ENCODE peak calls at places on chromosome X, in ten cellular contexts. T is K562, X is tibial artery, A is GM12865, D is GM12878, W is fibroblast of mammary gland, M is A549, G is left lung, K is ovary, N is left ventricle myocardium inferior. Z is an unnamed sample.

GRCh38 chrX:137573356-137574101 is 7.6 kb downstream of the ZIC3 start:
- DNase-seq in T (no peak), X (no peak), A (no peak), D (no peak), W (no peak), M (no peak), G (no peak), K (no peak), N (no peak), Z (no peak)

GRCh38 chrX:46722742-46723568 is 36.0 kb downstream of the SLC9A7 start:
- DNase-seq in T (no peak), X (no peak), A (no peak), D (no peak), W (peak; percentile 35), M (no peak), G (no peak), K (no peak), N (no peak), Z (no peak)

GRCh38 chrX:20374866-20375530 is 108.3 kb upstream of the RPS6KA3 start:
- DNase-seq in T (peak; percentile 6), X (no peak), A (peak; percentile 3), D (no peak), W (peak; percentile 6), M (no peak), G (no peak), K (no peak), N (no peak), Z (no peak)

GRCh38 chrX:121310820-121311219 is 263.4 kb downstream of the GLUD2 start:
- DNase-seq in T (no peak), X (no peak), A (no peak), D (no peak), W (no peak), M (no peak), G (no peak), K (no peak), N (no peak), Z (no peak)

GRCh38 chrX:108892501-108892900 is 156.1 kb upstream of the IRS4 start:
- DNase-seq in T (no peak), X (no peak), A (no peak), D (no peak), W (no peak), M (no peak), G (no peak), K (no peak), N (no peak), Z (no peak)

GRCh38 chrX:130916636-130917422 is 13.8 kb upstream of the ENOX2 start:
- DNase-seq in T (peak; percentile 63), X (peak; percentile 64), A (peak; percentile 63), D (no peak), W (peak; percentile 64), M (peak; percentile 44), G (peak; percentile 32), K (peak; percentile 35), N (peak; percentile 12), Z (peak; percentile 69)

GRCh38 chrX:14801136-14801535 is 71.7 kb downstream of the FANCB start:
- DNase-seq in T (no peak), X (no peak), A (no peak), D (no peak), W (peak; percentile 36), M (no peak), G (no peak), K (no peak), N (no peak), Z (no peak)

GRCh38 chrX:129522184-129523059 is 868 bp downstream of the SMARCA1 start:
- DNase-seq in T (peak; percentile 40), X (peak; percentile 73), A (no peak), D (no peak), W (peak; percentile 61), M (peak; percentile 55), G (peak; percentile 70), K (peak; percentile 75), N (peak; percentile 34), Z (peak; percentile 46)

GRCh38 chrX:2351999-2352995 is 148.5 kb downstream of the DHRSX start:
- DNase-seq in T (peak; percentile 62), X (no peak), A (no peak), D (no peak), W (peak; percentile 98), M (peak; percentile 68), G (no peak), K (no peak), N (no peak), Z (no peak)

GRCh38 chrX:12950851-12951589 is 23.9 kb upstream of the TMSB4X start:
- DNase-seq in T (peak; percentile 79), X (no peak), A (peak; percentile 90), D (peak; percentile 73), W (no peak), M (peak; percentile 78), G (no peak), K (no peak), N (no peak), Z (peak; percentile 40)

GRCh38 chrX:10190367-10190766 is 33.6 kb downstream of the CLCN4 start:
- DNase-seq in T (peak; percentile 41), X (no peak), A (peak; percentile 47), D (no peak), W (peak; percentile 79), M (peak; percentile 68), G (no peak), K (no peak), N (no peak), Z (peak; percentile 22)
- TF ChIP-seq CTCF in T (peak; percentile 79), X (peak; percentile 24), A (peak; percentile 47), D (peak; percentile 53), W (peak; percentile 62), M (peak; percentile 83), G (no peak), K (peak; percentile 39), N (peak; percentile 60), Z (peak; percentile 72)

DNA sequence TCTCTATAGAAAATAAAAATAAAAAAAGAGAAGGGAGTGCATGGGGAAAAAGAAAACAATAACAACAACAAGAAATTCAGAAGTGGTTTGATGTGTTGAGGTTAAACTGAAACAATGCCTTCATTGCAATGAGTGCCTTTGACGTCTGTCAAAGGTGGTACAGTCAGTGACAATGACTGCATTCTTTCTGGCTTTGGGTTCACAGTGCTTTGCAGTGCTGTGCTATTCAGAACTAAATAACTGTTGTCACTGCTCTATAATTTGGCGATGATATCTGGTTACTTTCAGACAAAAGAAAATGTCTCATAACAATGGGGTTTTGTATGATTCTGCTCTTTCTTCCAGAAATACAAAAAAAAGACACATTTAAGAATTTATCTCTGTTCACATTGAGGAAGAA is 488.6 kb upstream of the MAGEB2 start:
- DNase-seq in T (no peak), X (no peak), A (no peak), D (no peak), W (no peak), M (no peak), G (no peak), K (no peak), N (no peak), Z (no peak)
- TF ChIP-seq CTCF in T (no peak), X (no peak), A (no peak), D (no peak), W (no peak), M (no peak), G (no peak), K (no peak), N (no peak), Z (no peak)

DNA sequence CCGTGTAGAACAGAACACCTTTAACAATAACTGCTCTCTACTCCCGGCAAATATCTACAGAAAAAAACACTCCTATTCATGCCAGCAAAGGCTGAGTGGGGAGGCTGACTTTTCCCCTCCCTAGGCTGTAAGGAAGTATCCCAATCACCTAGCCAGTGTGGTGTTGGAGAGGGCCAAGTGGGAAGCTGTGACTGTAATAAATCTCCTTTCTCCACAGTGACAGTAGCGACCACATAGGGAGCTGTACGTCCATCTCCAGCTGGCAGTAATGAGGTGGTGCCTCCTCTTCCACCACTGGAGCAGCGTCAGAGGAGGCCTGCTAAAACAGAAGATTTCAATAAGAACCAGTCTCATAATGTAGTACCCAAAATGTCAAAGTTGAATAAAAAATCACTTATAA is 47.9 kb upstream of the PLAC1 start:
- DNase-seq in T (no peak), X (no peak), A (no peak), D (no peak), W (no peak), M (no peak), G (no peak), K (no peak), N (no peak), Z (no peak)
- TF ChIP-seq CTCF in T (no peak), X (no peak), A (no peak), D (no peak), W (no peak), M (no peak), G (no peak), K (no peak), N (no peak), Z (no peak)

GRCh38 chrX:125382889-125383288 is 63.2 kb downstream of the TEX13C start:
- DNase-seq in T (no peak), X (no peak), A (no peak), D (no peak), W (no peak), M (no peak), G (no peak), K (no peak), N (no peak), Z (no peak)

GRCh38 chrX:125374169-125374568 is 54.5 kb downstream of the TEX13C start:
- DNase-seq in T (no peak), X (no peak), A (no peak), D (no peak), W (no peak), M (no peak), G (no peak), K (no peak), N (no peak), Z (no peak)

GRCh38 chrX:125382148-125382628 is 62.5 kb downstream of the TEX13C start:
- DNase-seq in T (no peak), X (no peak), A (no peak), D (no peak), W (no peak), M (no peak), G (no peak), K (no peak), N (no peak), Z (no peak)

DNA sequence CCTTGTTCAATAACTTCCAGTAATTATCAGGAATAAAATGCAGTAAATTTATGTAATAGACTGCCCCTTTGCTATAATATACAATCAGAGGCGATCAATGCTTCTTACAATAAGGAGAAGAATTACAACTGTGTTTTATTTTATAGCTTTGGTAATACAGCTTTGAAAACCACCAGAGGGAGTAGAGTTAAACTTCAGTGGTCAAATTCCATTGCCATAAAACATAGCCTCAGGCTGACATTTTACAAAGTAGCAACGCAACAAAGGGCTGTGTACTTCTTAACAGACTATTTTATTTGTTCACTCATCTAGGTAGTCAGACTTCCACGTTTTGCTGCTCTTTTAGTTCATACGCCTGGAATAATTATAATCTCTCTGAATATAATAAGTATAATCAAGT is 58.5 kb downstream of the TEX13C start:
- DNase-seq in T (no peak), X (no peak), A (no peak), D (no peak), W (no peak), M (no peak), G (no peak), K (no peak), N (no peak), Z (no peak)
- TF ChIP-seq CTCF in T (peak; percentile 47), X (no peak), A (no peak), D (no peak), W (no peak), M (no peak), G (no peak), K (no peak), N (no peak), Z (peak; percentile 46)

GRCh38 chrX:101595739-101596419 is 21.9 kb downstream of the ARMCX6 start:
- DNase-seq in T (peak; percentile 38), X (no peak), A (peak; percentile 80), D (peak; percentile 62), W (peak; percentile 71), M (peak; percentile 40), G (no peak), K (no peak), N (no peak), Z (peak; percentile 41)
- TF ChIP-seq CTCF in T (peak; percentile 77), X (peak; percentile 45), A (peak; percentile 44), D (peak; percentile 48), W (peak; percentile 63), M (peak; percentile 71), G (peak; percentile 49), K (peak; percentile 45), N (peak; percentile 64), Z (peak; percentile 74)